ENCODE peak calls at places on chromosomes 12 and 14, in nine cellular contexts. One of them, this sample, is unnamed.

GRCh38 chr12:68839183-68840147 is 31.5 kb downstream of the MDM2 start:
- DNase-seq in iris pigment epithelial cell: no peak
- DNase-seq in NCI-H1092 treated with DMSO at 0.1 percent for 48 hours: no peak
- DNase-seq in mammary epithelial cell: no peak
- DNase-seq in T-helper 1 cell: no peak
- DNase-seq in GM19239: no peak
- DNase-seq in T-helper 17 cell: no peak
- DNase-seq in hypothalamus: no peak
- DNase-seq in AG04450: no peak
- DNase-seq in this sample: no peak

GRCh38 chr12:29794869-29795268 is 11.1 kb upstream of the TMTC1 start:
- DNase-seq in iris pigment epithelial cell: no peak
- DNase-seq in NCI-H1092 treated with DMSO at 0.1 percent for 48 hours: no peak
- DNase-seq in mammary epithelial cell: no peak
- DNase-seq in T-helper 1 cell: no peak
- DNase-seq in GM19239: no peak
- DNase-seq in T-helper 17 cell: no peak
- DNase-seq in hypothalamus: no peak
- DNase-seq in AG04450: no peak
- DNase-seq in this sample: no peak

GRCh38 chr12:104748790-104749189 is 209.3 kb downstream of the SLC41A2 start:
- DNase-seq in iris pigment epithelial cell: peak; percentile 16
- DNase-seq in NCI-H1092 treated with DMSO at 0.1 percent for 48 hours: no peak
- DNase-seq in mammary epithelial cell: no peak
- DNase-seq in T-helper 1 cell: no peak
- DNase-seq in GM19239: no peak
- DNase-seq in T-helper 17 cell: no peak
- DNase-seq in hypothalamus: no peak
- DNase-seq in AG04450: peak; percentile 20
- DNase-seq in this sample: no peak

GRCh38 chr12:118747771-118748170 is 233.6 kb upstream of the SRRM4 start:
- DNase-seq in iris pigment epithelial cell: no peak
- DNase-seq in NCI-H1092 treated with DMSO at 0.1 percent for 48 hours: no peak
- DNase-seq in mammary epithelial cell: no peak
- DNase-seq in T-helper 1 cell: no peak
- DNase-seq in GM19239: no peak
- DNase-seq in T-helper 17 cell: no peak
- DNase-seq in hypothalamus: no peak
- DNase-seq in AG04450: no peak
- DNase-seq in this sample: no peak

GRCh38 chr14:26381405-26381804 is 216.4 kb downstream of the NOVA1 start:
- DNase-seq in iris pigment epithelial cell: no peak
- DNase-seq in NCI-H1092 treated with DMSO at 0.1 percent for 48 hours: no peak
- DNase-seq in mammary epithelial cell: no peak
- DNase-seq in T-helper 1 cell: no peak
- DNase-seq in GM19239: no peak
- DNase-seq in T-helper 17 cell: no peak
- DNase-seq in hypothalamus: no peak
- DNase-seq in AG04450: no peak
- DNase-seq in this sample: no peak

GRCh38 chr12:93041416-93041815 is 112.3 kb upstream of the EEA1 start:
- DNase-seq in iris pigment epithelial cell: no peak
- DNase-seq in NCI-H1092 treated with DMSO at 0.1 percent for 48 hours: no peak
- DNase-seq in mammary epithelial cell: no peak
- DNase-seq in T-helper 1 cell: no peak
- DNase-seq in GM19239: no peak
- DNase-seq in T-helper 17 cell: no peak
- DNase-seq in hypothalamus: no peak
- DNase-seq in AG04450: no peak
- DNase-seq in this sample: no peak

GRCh38 chr12:88921890-88922532 is 341.7 kb upstream of the KITLG start:
- DNase-seq in iris pigment epithelial cell: no peak
- DNase-seq in NCI-H1092 treated with DMSO at 0.1 percent for 48 hours: no peak
- DNase-seq in mammary epithelial cell: no peak
- DNase-seq in T-helper 1 cell: no peak
- DNase-seq in GM19239: no peak
- DNase-seq in T-helper 17 cell: no peak
- DNase-seq in hypothalamus: no peak
- DNase-seq in AG04450: no peak
- DNase-seq in this sample: no peak

GRCh38 chr14:47678993-47679392 is 3.6 kb upstream of the MDGA2 start:
- DNase-seq in iris pigment epithelial cell: no peak
- DNase-seq in NCI-H1092 treated with DMSO at 0.1 percent for 48 hours: no peak
- DNase-seq in mammary epithelial cell: no peak
- DNase-seq in T-helper 1 cell: no peak
- DNase-seq in GM19239: no peak
- DNase-seq in T-helper 17 cell: no peak
- DNase-seq in hypothalamus: no peak
- DNase-seq in AG04450: no peak
- DNase-seq in this sample: no peak

GRCh38 chr12:57047981-57048380 is 1.9 kb downstream of the MYO1A start:
- DNase-seq in iris pigment epithelial cell: no peak
- DNase-seq in NCI-H1092 treated with DMSO at 0.1 percent for 48 hours: no peak
- DNase-seq in mammary epithelial cell: no peak
- DNase-seq in T-helper 1 cell: no peak
- DNase-seq in GM19239: no peak
- DNase-seq in T-helper 17 cell: no peak
- DNase-seq in hypothalamus: no peak
- DNase-seq in AG04450: no peak
- DNase-seq in this sample: no peak

GRCh38 chr14:49879683-49880204 is 13.1 kb upstream of the ARF6 start:
- DNase-seq in iris pigment epithelial cell: peak; percentile 68
- DNase-seq in NCI-H1092 treated with DMSO at 0.1 percent for 48 hours: peak; percentile 64
- DNase-seq in mammary epithelial cell: peak; percentile 63
- DNase-seq in T-helper 1 cell: peak; percentile 26
- DNase-seq in GM19239: peak; percentile 48
- DNase-seq in T-helper 17 cell: peak; percentile 31
- DNase-seq in hypothalamus: no peak
- DNase-seq in AG04450: no peak
- DNase-seq in this sample: no peak

GRCh38 chr14:35385042-35385839 is 19.3 kb downstream of the NFKBIA start:
- DNase-seq in iris pigment epithelial cell: peak; percentile 75
- DNase-seq in NCI-H1092 treated with DMSO at 0.1 percent for 48 hours: peak; percentile 83
- DNase-seq in mammary epithelial cell: peak; percentile 42
- DNase-seq in T-helper 1 cell: no peak
- DNase-seq in GM19239: no peak
- DNase-seq in T-helper 17 cell: no peak
- DNase-seq in hypothalamus: peak; percentile 79
- DNase-seq in AG04450: no peak
- DNase-seq in this sample: no peak

GRCh38 chr12:113684908-113685512 is 213.3 kb upstream of the LHX5 start:
- DNase-seq in iris pigment epithelial cell: no peak
- DNase-seq in NCI-H1092 treated with DMSO at 0.1 percent for 48 hours: no peak
- DNase-seq in mammary epithelial cell: no peak
- DNase-seq in T-helper 1 cell: no peak
- DNase-seq in GM19239: no peak
- DNase-seq in T-helper 17 cell: no peak
- DNase-seq in hypothalamus: no peak
- DNase-seq in AG04450: no peak
- DNase-seq in this sample: no peak

GRCh38 chr12:66160704-66161103 is 9.1 kb downstream of the TMBIM4 start:
- DNase-seq in iris pigment epithelial cell: no peak
- DNase-seq in NCI-H1092 treated with DMSO at 0.1 percent for 48 hours: no peak
- DNase-seq in mammary epithelial cell: no peak
- DNase-seq in T-helper 1 cell: no peak
- DNase-seq in GM19239: no peak
- DNase-seq in T-helper 17 cell: no peak
- DNase-seq in hypothalamus: no peak
- DNase-seq in AG04450: no peak
- DNase-seq in this sample: no peak

GRCh38 chr14:96514694-96515093 is 12.5 kb downstream of the PAPOLA start:
- DNase-seq in iris pigment epithelial cell: no peak
- DNase-seq in NCI-H1092 treated with DMSO at 0.1 percent for 48 hours: no peak
- DNase-seq in mammary epithelial cell: no peak
- DNase-seq in T-helper 1 cell: no peak
- DNase-seq in GM19239: no peak
- DNase-seq in T-helper 17 cell: no peak
- DNase-seq in hypothalamus: no peak
- DNase-seq in AG04450: no peak
- DNase-seq in this sample: no peak

GRCh38 chr14:65495196-65495595 is 82.7 kb downstream of the FUT8 start:
- DNase-seq in iris pigment epithelial cell: peak; percentile 50
- DNase-seq in NCI-H1092 treated with DMSO at 0.1 percent for 48 hours: no peak
- DNase-seq in mammary epithelial cell: peak; percentile 35
- DNase-seq in T-helper 1 cell: no peak
- DNase-seq in GM19239: no peak
- DNase-seq in T-helper 17 cell: no peak
- DNase-seq in hypothalamus: no peak
- DNase-seq in AG04450: no peak
- DNase-seq in this sample: no peak

GRCh38 chr14:64554551-64554950 is 4.8 kb downstream of the PPP1R36 start:
- DNase-seq in iris pigment epithelial cell: no peak
- DNase-seq in NCI-H1092 treated with DMSO at 0.1 percent for 48 hours: no peak
- DNase-seq in mammary epithelial cell: no peak
- DNase-seq in T-helper 1 cell: no peak
- DNase-seq in GM19239: no peak
- DNase-seq in T-helper 17 cell: no peak
- DNase-seq in hypothalamus: no peak
- DNase-seq in AG04450: no peak
- DNase-seq in this sample: no peak

GRCh38 chr14:40122978-40123648 is 690.9 kb upstream of the FBXO33 start:
- DNase-seq in iris pigment epithelial cell: no peak
- DNase-seq in NCI-H1092 treated with DMSO at 0.1 percent for 48 hours: no peak
- DNase-seq in mammary epithelial cell: no peak
- DNase-seq in T-helper 1 cell: no peak
- DNase-seq in GM19239: no peak
- DNase-seq in T-helper 17 cell: no peak
- DNase-seq in hypothalamus: no peak
- DNase-seq in AG04450: no peak
- DNase-seq in this sample: no peak

GRCh38 chr12:105474672-105475071 is 144.2 kb downstream of the C12orf75 start:
- DNase-seq in iris pigment epithelial cell: no peak
- DNase-seq in NCI-H1092 treated with DMSO at 0.1 percent for 48 hours: no peak
- DNase-seq in mammary epithelial cell: peak; percentile 87
- DNase-seq in T-helper 1 cell: no peak
- DNase-seq in GM19239: no peak
- DNase-seq in T-helper 17 cell: no peak
- DNase-seq in hypothalamus: no peak
- DNase-seq in AG04450: no peak
- DNase-seq in this sample: no peak

GRCh38 chr12:22447223-22447622 is 97.1 kb downstream of the C2CD5 start:
- DNase-seq in iris pigment epithelial cell: peak; percentile 39
- DNase-seq in NCI-H1092 treated with DMSO at 0.1 percent for 48 hours: peak; percentile 5
- DNase-seq in mammary epithelial cell: no peak
- DNase-seq in T-helper 1 cell: no peak
- DNase-seq in GM19239: no peak
- DNase-seq in T-helper 17 cell: no peak
- DNase-seq in hypothalamus: no peak
- DNase-seq in AG04450: no peak
- DNase-seq in this sample: no peak

GRCh38 chr14:90924618-90925345 is 108.6 kb upstream of the TTC7B start:
- DNase-seq in iris pigment epithelial cell: peak; percentile 28
- DNase-seq in NCI-H1092 treated with DMSO at 0.1 percent for 48 hours: no peak
- DNase-seq in mammary epithelial cell: peak; percentile 23
- DNase-seq in T-helper 1 cell: no peak
- DNase-seq in GM19239: no peak
- DNase-seq in T-helper 17 cell: no peak
- DNase-seq in hypothalamus: no peak
- DNase-seq in AG04450: no peak
- DNase-seq in this sample: no peak

GRCh38 chr12:29702972-29703371 is 80.8 kb downstream of the TMTC1 start:
- DNase-seq in iris pigment epithelial cell: no peak
- DNase-seq in NCI-H1092 treated with DMSO at 0.1 percent for 48 hours: no peak
- DNase-seq in mammary epithelial cell: no peak
- DNase-seq in T-helper 1 cell: no peak
- DNase-seq in GM19239: no peak
- DNase-seq in T-helper 17 cell: no peak
- DNase-seq in hypothalamus: no peak
- DNase-seq in AG04450: no peak
- DNase-seq in this sample: no peak

GRCh38 chr12:111767362-111768158 is 827 bp downstream of the ALDH2 start:
- DNase-seq in iris pigment epithelial cell: no peak
- DNase-seq in NCI-H1092 treated with DMSO at 0.1 percent for 48 hours: no peak
- DNase-seq in mammary epithelial cell: no peak
- DNase-seq in T-helper 1 cell: no peak
- DNase-seq in GM19239: no peak
- DNase-seq in T-helper 17 cell: no peak
- DNase-seq in hypothalamus: peak; percentile 52
- DNase-seq in AG04450: no peak
- DNase-seq in this sample: no peak

GRCh38 chr12:1592444-1593231 is 1.7 kb downstream of the FBXL14 start:
- DNase-seq in iris pigment epithelial cell: peak; percentile 74
- DNase-seq in NCI-H1092 treated with DMSO at 0.1 percent for 48 hours: peak; percentile 31
- DNase-seq in mammary epithelial cell: peak; percentile 74
- DNase-seq in T-helper 1 cell: peak; percentile 35
- DNase-seq in GM19239: no peak
- DNase-seq in T-helper 17 cell: peak; percentile 31
- DNase-seq in hypothalamus: peak; percentile 65
- DNase-seq in AG04450: no peak
- DNase-seq in this sample: no peak

GRCh38 chr12:92164712-92165111 is 19.1 kb upstream of the BTG1 start:
- DNase-seq in iris pigment epithelial cell: no peak
- DNase-seq in NCI-H1092 treated with DMSO at 0.1 percent for 48 hours: no peak
- DNase-seq in mammary epithelial cell: no peak
- DNase-seq in T-helper 1 cell: no peak
- DNase-seq in GM19239: no peak
- DNase-seq in T-helper 17 cell: no peak
- DNase-seq in hypothalamus: no peak
- DNase-seq in AG04450: no peak
- DNase-seq in this sample: no peak

GRCh38 chr14:61322799-61323290 is 1.5 kb downstream of the PRKCH start:
- DNase-seq in iris pigment epithelial cell: peak; percentile 22
- DNase-seq in NCI-H1092 treated with DMSO at 0.1 percent for 48 hours: no peak
- DNase-seq in mammary epithelial cell: peak; percentile 90
- DNase-seq in T-helper 1 cell: peak; percentile 15
- DNase-seq in GM19239: no peak
- DNase-seq in T-helper 17 cell: no peak
- DNase-seq in hypothalamus: no peak
- DNase-seq in AG04450: no peak
- DNase-seq in this sample: no peak

GRCh38 chr12:126811401-126811800 is 1455.6 kb upstream of the TMEM132C start:
- DNase-seq in iris pigment epithelial cell: no peak
- DNase-seq in NCI-H1092 treated with DMSO at 0.1 percent for 48 hours: peak; percentile 9
- DNase-seq in mammary epithelial cell: no peak
- DNase-seq in T-helper 1 cell: no peak
- DNase-seq in GM19239: no peak
- DNase-seq in T-helper 17 cell: no peak
- DNase-seq in hypothalamus: no peak
- DNase-seq in AG04450: no peak
- DNase-seq in this sample: no peak

GRCh38 chr14:104603623-104604401 is 760 bp downstream of the TMEM179 start:
- DNase-seq in iris pigment epithelial cell: no peak
- DNase-seq in NCI-H1092 treated with DMSO at 0.1 percent for 48 hours: peak; percentile 51
- DNase-seq in mammary epithelial cell: no peak
- DNase-seq in T-helper 1 cell: no peak
- DNase-seq in GM19239: no peak
- DNase-seq in T-helper 17 cell: no peak
- DNase-seq in hypothalamus: no peak
- DNase-seq in AG04450: no peak
- DNase-seq in this sample: peak; percentile 17

GRCh38 chr12:108589028-108589839 is 8.7 kb downstream of the TMEM119 start:
- DNase-seq in iris pigment epithelial cell: no peak
- DNase-seq in NCI-H1092 treated with DMSO at 0.1 percent for 48 hours: no peak
- DNase-seq in mammary epithelial cell: no peak
- DNase-seq in T-helper 1 cell: no peak
- DNase-seq in GM19239: no peak
- DNase-seq in T-helper 17 cell: no peak
- DNase-seq in hypothalamus: no peak
- DNase-seq in AG04450: no peak
- DNase-seq in this sample: no peak

GRCh38 chr14:78982551-78982950 is 812.4 kb downstream of the NRXN3 start:
- DNase-seq in iris pigment epithelial cell: peak; percentile 51
- DNase-seq in NCI-H1092 treated with DMSO at 0.1 percent for 48 hours: no peak
- DNase-seq in mammary epithelial cell: no peak
- DNase-seq in T-helper 1 cell: no peak
- DNase-seq in GM19239: no peak
- DNase-seq in T-helper 17 cell: no peak
- DNase-seq in hypothalamus: no peak
- DNase-seq in AG04450: no peak
- DNase-seq in this sample: no peak

This sample was measured in GM12891.